ENCODE peak calls at places on chromosomes 12 and 14, in six cellular contexts. One of them, this sample, is unnamed.
A peak's percentile ranks its signal among the peaks of the same experiment; 100 is the strongest.

GRCh38 chr12:123971770-123972447 is 722 bp downstream of the CCDC92 start:
- DNase-seq in spleen: no peak
- DNase-seq in stomach: peak; percentile 38
- DNase-seq in astrocyte: peak; percentile 46
- DNase-seq in HepG2: peak; percentile 58
- DNase-seq in fibroblast of lung: peak; percentile 50
- DNase-seq in this sample: peak; percentile 47

GRCh38 chr14:35138585-35138984 is 16.2 kb downstream of the PRORP start:
- DNase-seq in spleen: no peak
- DNase-seq in stomach: no peak
- DNase-seq in astrocyte: no peak
- DNase-seq in HepG2: no peak
- DNase-seq in fibroblast of lung: no peak
- DNase-seq in this sample: no peak

GRCh38 chr12:110199360-110200123 is 75.4 kb downstream of the IFT81 start:
- DNase-seq in spleen: no peak
- DNase-seq in stomach: no peak
- DNase-seq in astrocyte: peak; percentile 84
- DNase-seq in HepG2: peak; percentile 88
- DNase-seq in fibroblast of lung: peak; percentile 65
- DNase-seq in this sample: no peak

GRCh38 chr12:122847516-122847836 is 12.2 kb downstream of the HIP1R start:
- DNase-seq in spleen: no peak
- DNase-seq in stomach: no peak
- DNase-seq in astrocyte: no peak
- DNase-seq in HepG2: no peak
- DNase-seq in fibroblast of lung: no peak
- DNase-seq in this sample: no peak

GRCh38 chr12:66232258-66232657 is 43.2 kb downstream of the IRAK3 start:
- DNase-seq in spleen: no peak
- DNase-seq in stomach: peak; percentile 47
- DNase-seq in astrocyte: no peak
- DNase-seq in HepG2: no peak
- DNase-seq in fibroblast of lung: no peak
- DNase-seq in this sample: no peak

GRCh38 chr12:130878193-130879185 is 6.6 kb downstream of the RAN start:
- DNase-seq in spleen: no peak
- DNase-seq in stomach: no peak
- DNase-seq in astrocyte: no peak
- DNase-seq in HepG2: no peak
- DNase-seq in fibroblast of lung: no peak
- DNase-seq in this sample: no peak

GRCh38 chr14:90419200-90419599 is 22.4 kb downstream of the CALM1 start:
- DNase-seq in spleen: no peak
- DNase-seq in stomach: peak; percentile 74
- DNase-seq in astrocyte: peak; percentile 97
- DNase-seq in HepG2: no peak
- DNase-seq in fibroblast of lung: peak; percentile 93
- DNase-seq in this sample: peak; percentile 65

GRCh38 chr12:119412811-119413794 is 78.6 kb downstream of the CCDC60 start:
- DNase-seq in spleen: no peak
- DNase-seq in stomach: peak; percentile 68
- DNase-seq in astrocyte: peak; percentile 10
- DNase-seq in HepG2: peak; percentile 43
- DNase-seq in fibroblast of lung: peak; percentile 74
- DNase-seq in this sample: no peak

GRCh38 chr14:81625343-81625742 is 91.7 kb upstream of the SEL1L start:
- DNase-seq in spleen: no peak
- DNase-seq in stomach: no peak
- DNase-seq in astrocyte: no peak
- DNase-seq in HepG2: peak; percentile 28
- DNase-seq in fibroblast of lung: peak; percentile 2
- DNase-seq in this sample: no peak

GRCh38 chr12:90010089-90010488 is 301.5 kb upstream of the ATP2B1 start:
- DNase-seq in spleen: no peak
- DNase-seq in stomach: no peak
- DNase-seq in astrocyte: no peak
- DNase-seq in HepG2: no peak
- DNase-seq in fibroblast of lung: peak; percentile 48
- DNase-seq in this sample: no peak

GRCh38 chr12:131452444-131452860 is 258.4 kb upstream of the SFSWAP start:
- DNase-seq in spleen: peak; percentile 51
- DNase-seq in stomach: peak; percentile 18
- DNase-seq in astrocyte: no peak
- DNase-seq in HepG2: peak; percentile 15
- DNase-seq in fibroblast of lung: no peak
- DNase-seq in this sample: no peak

GRCh38 chr12:108839890-108840230 is 17.5 kb downstream of the SSH1 start:
- DNase-seq in spleen: peak; percentile 82
- DNase-seq in stomach: no peak
- DNase-seq in astrocyte: no peak
- DNase-seq in HepG2: no peak
- DNase-seq in fibroblast of lung: no peak
- DNase-seq in this sample: no peak

GRCh38 chr12:13197526-13198141 is 1.1 kb downstream of the EMP1 start:
- DNase-seq in spleen: no peak
- DNase-seq in stomach: no peak
- DNase-seq in astrocyte: no peak
- DNase-seq in HepG2: no peak
- DNase-seq in fibroblast of lung: peak; percentile 75
- DNase-seq in this sample: no peak

GRCh38 chr14:51630987-51631386 is 20.7 kb upstream of the FRMD6 start:
- DNase-seq in spleen: no peak
- DNase-seq in stomach: no peak
- DNase-seq in astrocyte: no peak
- DNase-seq in HepG2: no peak
- DNase-seq in fibroblast of lung: no peak
- DNase-seq in this sample: no peak

GRCh38 chr12:87020071-87020470 is 763.9 kb upstream of the MGAT4C start:
- DNase-seq in spleen: no peak
- DNase-seq in stomach: no peak
- DNase-seq in astrocyte: no peak
- DNase-seq in HepG2: no peak
- DNase-seq in fibroblast of lung: no peak
- DNase-seq in this sample: no peak

GRCh38 chr12:106058256-106059182 is 80.2 kb downstream of the NUAK1 start:
- DNase-seq in spleen: no peak
- DNase-seq in stomach: no peak
- DNase-seq in astrocyte: peak; percentile 76
- DNase-seq in HepG2: no peak
- DNase-seq in fibroblast of lung: peak; percentile 34
- DNase-seq in this sample: no peak

GRCh38 chr14:24982472-24983155 is 67.3 kb downstream of the STXBP6 start:
- DNase-seq in spleen: no peak
- DNase-seq in stomach: no peak
- DNase-seq in astrocyte: peak; percentile 87
- DNase-seq in HepG2: peak; percentile 94
- DNase-seq in fibroblast of lung: peak; percentile 98
- DNase-seq in this sample: no peak

GRCh38 chr12:31300341-31300740 is 25.6 kb downstream of the SINHCAF start:
- DNase-seq in spleen: no peak
- DNase-seq in stomach: no peak
- DNase-seq in astrocyte: no peak
- DNase-seq in HepG2: no peak
- DNase-seq in fibroblast of lung: no peak
- DNase-seq in this sample: no peak
- H3K36me3 ChIP-seq in spleen: no peaks in the 10 kb centered on the region
- H3K36me3 ChIP-seq in stomach: peaks cover 41% of the 10 kb centered on the region
- H3K36me3 ChIP-seq in astrocyte: peaks cover 25% of the 10 kb centered on the region
- H3K36me3 ChIP-seq in HepG2: peaks cover 65% of the 10 kb centered on the region
- H3K36me3 ChIP-seq in fibroblast of lung: no peaks in the 10 kb centered on the region
- H3K36me3 ChIP-seq in this sample: no peaks in the 10 kb centered on the region

GRCh38 chr14:65832431-65833253 is 420.1 kb downstream of the FUT8 start:
- DNase-seq in spleen: no peak
- DNase-seq in stomach: no peak
- DNase-seq in astrocyte: no peak
- DNase-seq in HepG2: peak; percentile 5
- DNase-seq in fibroblast of lung: peak; percentile 12
- DNase-seq in this sample: no peak
- TF ChIP-seq CTCF in spleen: no peak
- TF ChIP-seq CTCF in stomach: no peak
- TF ChIP-seq CTCF in astrocyte: peak; percentile 32
- TF ChIP-seq CTCF in HepG2: peak; percentile 14
- TF ChIP-seq CTCF in fibroblast of lung: peak; percentile 34
- TF ChIP-seq CTCF in this sample: no peak

GRCh38 chr12:100158535-100158934 is 15.9 kb upstream of the BLTP3B start:
- DNase-seq in spleen: no peak
- DNase-seq in stomach: no peak
- DNase-seq in astrocyte: no peak
- DNase-seq in HepG2: no peak
- DNase-seq in fibroblast of lung: no peak
- DNase-seq in this sample: no peak

GRCh38 chr12:100154472-100155247 is 12.0 kb upstream of the BLTP3B start:
- DNase-seq in spleen: peak; percentile 92
- DNase-seq in stomach: peak; percentile 82
- DNase-seq in astrocyte: no peak
- DNase-seq in HepG2: peak; percentile 69
- DNase-seq in fibroblast of lung: peak; percentile 56
- DNase-seq in this sample: peak; percentile 22

GRCh38 chr12:100156731-100157426 is 14.2 kb upstream of the BLTP3B start:
- DNase-seq in spleen: no peak
- DNase-seq in stomach: no peak
- DNase-seq in astrocyte: no peak
- DNase-seq in HepG2: no peak
- DNase-seq in fibroblast of lung: no peak
- DNase-seq in this sample: no peak

GRCh38 chr12:100159391-100160104 is 16.9 kb upstream of the BLTP3B start:
- DNase-seq in spleen: no peak
- DNase-seq in stomach: no peak
- DNase-seq in astrocyte: no peak
- DNase-seq in HepG2: no peak
- DNase-seq in fibroblast of lung: no peak
- DNase-seq in this sample: no peak

DNA sequence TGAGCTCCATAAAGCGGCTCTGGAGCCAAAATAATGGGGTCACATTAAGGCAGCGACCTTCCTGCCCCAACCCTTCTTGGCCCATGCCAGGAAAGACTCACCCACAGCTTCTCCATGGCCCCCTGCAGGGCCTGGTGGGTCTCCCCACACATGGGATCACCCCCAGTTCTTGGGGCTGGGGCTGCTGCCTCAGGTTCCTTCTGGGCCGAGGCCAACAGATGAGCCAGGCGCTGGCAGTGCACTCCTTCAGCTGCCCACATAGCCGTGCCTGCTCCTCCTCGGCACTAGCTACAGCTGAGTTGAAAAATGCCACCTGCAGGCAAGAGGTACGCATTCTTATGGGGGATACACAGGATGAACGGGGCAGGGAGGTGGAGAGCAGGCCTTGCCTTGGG is 14.8 kb upstream of the BLTP3B start:
- DNase-seq in spleen: no peak
- DNase-seq in stomach: no peak
- DNase-seq in astrocyte: no peak
- DNase-seq in HepG2: no peak
- DNase-seq in fibroblast of lung: no peak
- DNase-seq in this sample: no peak
- H3K4me1 ChIP-seq in spleen: peaks cover 5% of the 10 kb centered on the region
- H3K4me1 ChIP-seq in stomach: no peaks in the 10 kb centered on the region
- H3K4me1 ChIP-seq in astrocyte: no peaks in the 10 kb centered on the region
- H3K4me1 ChIP-seq in HepG2: peaks cover 4% of the 10 kb centered on the region
- H3K4me1 ChIP-seq in fibroblast of lung: no peaks in the 10 kb centered on the region
- H3K4me1 ChIP-seq in this sample: no peaks in the 10 kb centered on the region

GRCh38 chr12:49794811-49795653 is 33.2 kb downstream of the NCKAP5L start:
- DNase-seq in spleen: peak; percentile 66
- DNase-seq in stomach: no peak
- DNase-seq in astrocyte: no peak
- DNase-seq in HepG2: no peak
- DNase-seq in fibroblast of lung: no peak
- DNase-seq in this sample: no peak
- H3K36me3 ChIP-seq in spleen: peaks cover 39% of the 10 kb centered on the region
- H3K36me3 ChIP-seq in stomach: peaks cover 94% of the 10 kb centered on the region
- H3K36me3 ChIP-seq in astrocyte: peaks cover 16% of the 10 kb centered on the region
- H3K36me3 ChIP-seq in HepG2: peaks cover 24% of the 10 kb centered on the region
- H3K36me3 ChIP-seq in fibroblast of lung: peaks cover 10% of the 10 kb centered on the region
- H3K36me3 ChIP-seq in this sample: no peaks in the 10 kb centered on the region

GRCh38 chr14:44889600-44890479 is 71.9 kb downstream of the KLHL28 start:
- DNase-seq in spleen: no peak
- DNase-seq in stomach: no peak
- DNase-seq in astrocyte: no peak
- DNase-seq in HepG2: no peak
- DNase-seq in fibroblast of lung: peak; percentile 21
- DNase-seq in this sample: no peak

GRCh38 chr14:44886860-44887595 is 74.7 kb downstream of the KLHL28 start:
- DNase-seq in spleen: no peak
- DNase-seq in stomach: no peak
- DNase-seq in astrocyte: no peak
- DNase-seq in HepG2: no peak
- DNase-seq in fibroblast of lung: no peak
- DNase-seq in this sample: no peak

GRCh38 chr14:44893535-44893934 is 68.2 kb downstream of the KLHL28 start:
- DNase-seq in spleen: no peak
- DNase-seq in stomach: no peak
- DNase-seq in astrocyte: no peak
- DNase-seq in HepG2: no peak
- DNase-seq in fibroblast of lung: no peak
- DNase-seq in this sample: no peak

DNA sequence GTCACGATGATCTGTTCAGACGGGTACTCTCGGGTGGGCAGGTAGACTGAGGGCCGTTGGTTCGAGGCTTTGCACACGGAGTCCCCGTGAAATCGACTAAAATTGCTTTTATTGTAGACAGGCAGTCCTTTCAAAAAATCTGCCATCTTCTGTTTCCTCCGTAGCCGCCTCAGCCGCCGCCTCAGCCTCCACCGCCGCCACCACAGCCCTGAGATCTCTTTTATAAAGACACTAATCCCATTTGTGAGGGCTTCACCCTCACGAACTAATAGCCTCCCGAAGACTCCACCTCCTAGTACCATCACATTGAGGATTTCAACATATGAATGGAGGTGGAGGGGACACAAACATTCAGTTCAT is 74.2 kb downstream of the KLHL28 start:
- DNase-seq in spleen: no peak
- DNase-seq in stomach: no peak
- DNase-seq in astrocyte: no peak
- DNase-seq in HepG2: no peak
- DNase-seq in fibroblast of lung: no peak
- DNase-seq in this sample: no peak
- TF ChIP-seq CTCF in spleen: no peak
- TF ChIP-seq CTCF in stomach: no peak
- TF ChIP-seq CTCF in astrocyte: no peak
- TF ChIP-seq CTCF in HepG2: no peak
- TF ChIP-seq CTCF in fibroblast of lung: no peak
- TF ChIP-seq CTCF in this sample: no peak

DNA sequence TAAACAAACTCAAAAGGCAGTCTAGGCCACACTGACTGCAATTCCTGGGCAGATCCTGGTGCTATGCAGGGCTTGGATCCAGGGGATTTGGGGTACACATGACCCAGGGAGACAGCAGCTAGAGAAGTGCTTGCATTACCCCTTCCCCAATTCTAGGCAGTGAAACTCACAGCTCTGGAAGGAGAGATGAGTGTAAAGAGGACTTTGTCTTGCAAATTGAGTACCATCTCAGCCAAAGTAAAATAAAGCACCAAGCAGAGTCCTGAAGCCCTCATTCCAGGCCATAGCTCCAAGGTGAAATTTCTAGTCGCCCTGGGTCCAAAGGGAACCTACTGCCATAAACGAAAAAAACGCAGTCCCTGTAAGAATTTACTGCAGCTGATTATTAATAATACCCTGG is 644.9 kb upstream of the FLRT2 start:
- DNase-seq in spleen: no peak
- DNase-seq in stomach: no peak
- DNase-seq in astrocyte: no peak
- DNase-seq in HepG2: no peak
- DNase-seq in fibroblast of lung: no peak
- DNase-seq in this sample: no peak
- H3K4me1 ChIP-seq in spleen: no peaks in the 10 kb centered on the region
- H3K4me1 ChIP-seq in stomach: no peaks in the 10 kb centered on the region
- H3K4me1 ChIP-seq in astrocyte: no peaks in the 10 kb centered on the region
- H3K4me1 ChIP-seq in HepG2: no peaks in the 10 kb centered on the region
- H3K4me1 ChIP-seq in fibroblast of lung: no peaks in the 10 kb centered on the region
- H3K4me1 ChIP-seq in this sample: no peaks in the 10 kb centered on the region

This sample was measured in pancreas.